ENCODE peak calls at places on chromosomes 13 and 19, in six cellular contexts. U, L, I, N, G and V are unnamed samples.
A peak's percentile ranks its signal among the peaks of the same experiment; 100 is the strongest.

GRCh38 chr19:45100202-45100600 is 7.2 kb downstream of the PPP1R37 start:
- DNase-seq in U (no peak), L (no peak), I (no peak), N (no peak), G (no peak), V (no peak)

GRCh38 chr13:59374720-59375119 is 789.0 kb downstream of the DIAPH3 start:
- DNase-seq in L (no peak), I (no peak), N (no peak), G (no peak), U (no peak), V (no peak)

GRCh38 chr19:51749979-51750378 is 1.7 kb downstream of the FPR1 start:
- DNase-seq in U (no peak), G (no peak), N (no peak), L (no peak), I (no peak), V (no peak)

GRCh38 chr19:24040621-24041020 is 46.4 kb upstream of the ZNF254 start:
- DNase-seq in N (no peak), L (no peak), G (no peak), U (no peak), I (no peak), V (no peak)

GRCh38 chr19:33493401-33494275 is 28.0 kb downstream of the PEPD start:
- DNase-seq in L (no peak), I (no peak), U (no peak), N (no peak), G (peak; percentile 60), V (no peak)

GRCh38 chr13:48492123-48493075 is 40.5 kb downstream of the RCBTB2 start:
- DNase-seq in G (peak; percentile 26), I (peak; percentile 81), L (peak; percentile 30), U (peak; percentile 82), N (peak; percentile 68), V (no peak)

GRCh38 chr13:109297628-109298027 is 488.8 kb downstream of the IRS2 start:
- DNase-seq in N (no peak), U (no peak), L (no peak), I (no peak), G (no peak), V (peak; percentile 91)

GRCh38 chr13:110503037-110503901 is 58.3 kb downstream of the RAB20 start:
- DNase-seq in N (no peak), U (no peak), G (peak; percentile 48), I (no peak), L (no peak), V (no peak)

GRCh38 chr13:22082437-22083100 is 411.7 kb downstream of the FGF9 start:
- DNase-seq in G (no peak), N (no peak), U (no peak), I (no peak), L (no peak), V (no peak)

GRCh38 chr13:33676700-33677048 is 141.3 kb upstream of the RFC3 start:
- DNase-seq in L (peak; percentile 65), U (peak; percentile 31), I (peak; percentile 53), N (no peak), G (peak; percentile 86), V (peak; percentile 11)

GRCh38 chr19:14571695-14572490 is at the start of gene NDUFB7:
- DNase-seq in I (peak; percentile 94), L (peak; percentile 89), N (peak; percentile 91), G (peak; percentile 93), U (peak; percentile 91), V (peak; percentile 63)

GRCh38 chr13:40399756-40400155 is 266.7 kb downstream of the FOXO1 start:
- DNase-seq in L (no peak), I (no peak), U (no peak), N (no peak), G (no peak), V (no peak)

GRCh38 chr13:26310003-26310402 is 56.1 kb downstream of the CDK8 start:
- DNase-seq in U (no peak), I (no peak), N (no peak), L (no peak), G (no peak), V (no peak)

GRCh38 chr13:34465423-34465922 is 476.6 kb upstream of the NBEA start:
- DNase-seq in I (no peak), G (no peak), N (no peak), U (no peak), L (no peak), V (no peak)

GRCh38 chr13:21671793-21672680 is 1.2 kb downstream of the FGF9 start:
- DNase-seq in N (no peak), G (peak; percentile 12), I (no peak), L (no peak), U (no peak), V (no peak)

GRCh38 chr13:114338959-114339358 is 24.7 kb downstream of the CHAMP1 start:
- DNase-seq in N (no peak), L (no peak), G (no peak), I (no peak), U (no peak), V (no peak)

GRCh38 chr13:48110132-48110868 is 15.4 kb upstream of the MED4 start:
- DNase-seq in G (no peak), L (no peak), I (no peak), U (no peak), N (no peak), V (no peak)

GRCh38 chr19:7507884-7508283 is 8.0 kb upstream of the ZNF358 start:
- DNase-seq in U (peak; percentile 55), I (peak; percentile 87), G (peak; percentile 82), L (no peak), N (no peak), V (no peak)

GRCh38 chr19:39372047-39372802 is 18.7 kb downstream of the PAF1 start:
- DNase-seq in I (peak; percentile 87), N (no peak), G (no peak), L (peak; percentile 70), U (peak; percentile 82), V (peak; percentile 94)

GRCh38 chr19:10018219-10018618 is 4.9 kb downstream of the RDH8 start:
- DNase-seq in I (no peak), N (no peak), G (no peak), U (no peak), L (no peak), V (peak; percentile 27)

GRCh38 chr19:47357788-47358680 is 8.9 kb downstream of the DHX34 start:
- DNase-seq in I (no peak), N (no peak), L (no peak), G (no peak), U (no peak), V (no peak)

GRCh38 chr19:48656840-48657474 is 11.0 kb upstream of the CA11 start:
- DNase-seq in U (no peak), L (no peak), N (no peak), G (no peak), I (no peak), V (peak; percentile 93)

GRCh38 chr13:105579821-105580707 is 955.4 kb downstream of the EFNB2 start:
- DNase-seq in G (no peak), I (no peak), N (no peak), L (no peak), U (no peak), V (no peak)

GRCh38 chr13:106595623-106596022 is 27.7 kb upstream of the ARGLU1 start:
- DNase-seq in L (no peak), G (no peak), N (no peak), U (peak; percentile 51), I (peak; percentile 54), V (no peak)

GRCh38 chr13:84491952-84492351 is 609.7 kb upstream of the SLITRK1 start:
- DNase-seq in N (no peak), G (peak; percentile 81), I (no peak), L (no peak), U (no peak), V (no peak)

GRCh38 chr13:47822036-47822435 is 179.0 kb downstream of the SUCLA2 start:
- DNase-seq in G (no peak), L (no peak), I (no peak), U (no peak), N (no peak), V (no peak)

GRCh38 chr19:40954573-40954972 is 36.5 kb upstream of the CYP2B6 start:
- DNase-seq in U (no peak), N (no peak), G (no peak), I (no peak), L (no peak), V (no peak)

GRCh38 chr19:32570081-32570785 is 10.8 kb upstream of the PDCD5 start:
- DNase-seq in G (peak; percentile 38), I (peak; percentile 9), N (peak; percentile 52), L (peak; percentile 51), U (no peak), V (no peak)

GRCh38 chr19:3034845-3035541 is 5.9 kb upstream of the TLE2 start:
- DNase-seq in I (no peak), L (peak; percentile 45), N (no peak), U (no peak), G (no peak), V (peak; percentile 11)

GRCh38 chr19:16023558-16023915 is 52.8 kb upstream of the TPM4 start:
- DNase-seq in L (no peak), I (no peak), U (no peak), G (no peak), N (no peak), V (no peak)

GRCh38 chr19:50720921-50721291 is 1.3 kb upstream of the SHANK1 start:
- DNase-seq in N (no peak), L (no peak), G (no peak), U (no peak), I (no peak), V (peak; percentile 54)

GRCh38 chr19:2083174-2083854 is 12.8 kb downstream of the MOB3A start:
- DNase-seq in G (no peak), U (no peak), I (peak; percentile 58), L (no peak), N (peak; percentile 63), V (no peak)

GRCh38 chr19:7751157-7751783 is 3.9 kb upstream of the CD209 start:
- DNase-seq in N (no peak), I (no peak), G (no peak), U (no peak), L (no peak), V (no peak)

GRCh38 chr13:98033277-98034247 is 80.1 kb downstream of the IPO5 start:
- DNase-seq in U (no peak), N (no peak), G (peak; percentile 51), L (peak; percentile 10), I (no peak), V (peak; percentile 21)

GRCh38 chr13:40189426-40189825 is 477.0 kb downstream of the FOXO1 start:
- DNase-seq in I (no peak), L (no peak), G (no peak), U (no peak), N (no peak), V (no peak)

GRCh38 chr13:21015284-21015683 is 46.1 kb downstream of the LATS2 start:
- DNase-seq in U (no peak), L (no peak), N (no peak), G (no peak), I (no peak), V (no peak)

GRCh38 chr19:7191946-7192691 is 102.1 kb downstream of the INSR start:
- DNase-seq in I (no peak), N (peak; percentile 52), U (no peak), L (no peak), G (no peak), V (peak; percentile 22)

GRCh38 chr13:94640676-94641075 is 39.0 kb downstream of the GPR180 start:
- DNase-seq in U (no peak), I (no peak), G (no peak), L (no peak), N (no peak), V (no peak)